ENCODE peak calls at places on chromosomes 5 and 9, in seven cellular contexts. J is esophagus squamous epithelium, S is heart left ventricle, V is stomach, W is K562, D is Peyer's patch, K is HCT116. Q is an unnamed sample.

GRCh38 chr5:149264432-149265069 is 7.1 kb upstream of the AFAP1L1 start:
- DNase-seq in J (no peak), S (no peak), V (peak), W (peak), D (no peak), K (peak), Q (no peak)

GRCh38 chr5:128273736-128274135 is 190.2 kb downstream of the SLC12A2 start:
- DNase-seq in J (no peak), S (no peak), V (no peak), W (no peak), D (no peak), K (no peak), Q (no peak)

GRCh38 chr9:128927731-128928411 is 7.1 kb downstream of the PHYHD1 start:
- DNase-seq in J (no peak), S (no peak), V (peak), W (peak), D (peak), K (peak), Q (no peak)

GRCh38 chr5:109936091-109936490 is 246.4 kb downstream of the MAN2A1 start:
- DNase-seq in J (no peak), S (no peak), V (no peak), W (no peak), D (no peak), K (no peak), Q (no peak)

GRCh38 chr5:143638654-143639053 is 173.3 kb upstream of the HMHB1 start:
- DNase-seq in J (no peak), S (no peak), V (no peak), W (no peak), D (no peak), K (no peak), Q (no peak)

GRCh38 chr5:2660305-2660704 is 91.2 kb downstream of the IRX2 start:
- DNase-seq in J (no peak), S (no peak), V (no peak), W (no peak), D (no peak), K (no peak), Q (no peak)

GRCh38 chr9:131704195-131704983 is 35.5 kb downstream of the RAPGEF1 start:
- DNase-seq in J (no peak), S (no peak), V (no peak), W (no peak), D (no peak), K (no peak), Q (no peak)

GRCh38 chr5:94314507-94315170 is 303.8 kb downstream of the KIAA0825 start:
- DNase-seq in J (no peak), S (no peak), V (no peak), W (peak), D (no peak), K (no peak), Q (no peak)

GRCh38 chr5:32711693-32712462 is 757 bp downstream of the NPR3 start:
- DNase-seq in J (no peak), S (peak), V (no peak), W (no peak), D (no peak), K (no peak), Q (no peak)

GRCh38 chr9:83511051-83511450 is 27.1 kb downstream of the FRMD3 start:
- DNase-seq in J (no peak), S (no peak), V (no peak), W (no peak), D (no peak), K (no peak), Q (no peak)

GRCh38 chr5:77486344-77486962 is 5.7 kb downstream of the WDR41 start:
- DNase-seq in J (no peak), S (no peak), V (no peak), W (no peak), D (no peak), K (no peak), Q (no peak)

GRCh38 chr9:93573204-93573828 is 3.1 kb upstream of the PHF2 start:
- DNase-seq in J (no peak), S (no peak), V (no peak), W (no peak), D (no peak), K (no peak), Q (no peak)

GRCh38 chr9:9229269-9229668 is 1383.5 kb downstream of the PTPRD start:
- DNase-seq in J (no peak), S (no peak), V (no peak), W (no peak), D (no peak), K (no peak), Q (no peak)

GRCh38 chr5:38922199-38922598 is 76.4 kb downstream of the OSMR start:
- DNase-seq in J (no peak), S (no peak), V (peak), W (peak), D (no peak), K (peak), Q (peak)

GRCh38 chr5:8981016-8981415 is 564.9 kb downstream of the SEMA5A start:
- DNase-seq in J (no peak), S (no peak), V (no peak), W (no peak), D (no peak), K (no peak), Q (no peak)

GRCh38 chr9:69176446-69177135 is 2.5 kb downstream of the TJP2 start:
- DNase-seq in J (no peak), S (no peak), V (no peak), W (no peak), D (no peak), K (no peak), Q (peak)

GRCh38 chr5:166356096-166356495 is 1935.3 kb upstream of the WWC1 start:
- DNase-seq in J (no peak), S (no peak), V (no peak), W (no peak), D (no peak), K (no peak), Q (no peak)

GRCh38 chr9:82488319-82488701 is 499.7 kb downstream of the SPATA31D1 start:
- DNase-seq in J (no peak), S (peak), V (peak), W (no peak), D (no peak), K (no peak), Q (peak)

GRCh38 chr9:91917436-91917835 is 32.6 kb downstream of the ROR2 start:
- DNase-seq in J (no peak), S (no peak), V (peak), W (no peak), D (no peak), K (no peak), Q (no peak)

GRCh38 chr9:112774006-112774996 is 23.7 kb downstream of the SNX30 start:
- DNase-seq in J (no peak), S (no peak), V (no peak), W (no peak), D (no peak), K (no peak), Q (no peak)

GRCh38 chr9:15743512-15743911 is 190.7 kb downstream of the CCDC171 start:
- DNase-seq in J (no peak), S (no peak), V (no peak), W (no peak), D (no peak), K (no peak), Q (no peak)

GRCh38 chr5:54049144-54049543 is 261.2 kb downstream of the ARL15 start:
- DNase-seq in J (no peak), S (no peak), V (no peak), W (no peak), D (no peak), K (no peak), Q (no peak)

GRCh38 chr5:178551059-178551458 is 39.1 kb downstream of the COL23A1 start:
- DNase-seq in J (no peak), S (no peak), V (no peak), W (peak), D (no peak), K (peak), Q (no peak)

GRCh38 chr5:98415663-98416062 is 357.8 kb upstream of the RGMB start:
- DNase-seq in J (no peak), S (no peak), V (no peak), W (no peak), D (no peak), K (no peak), Q (no peak)

GRCh38 chr9:24479696-24480095 is 66.0 kb downstream of the IZUMO3 start:
- DNase-seq in J (no peak), S (no peak), V (no peak), W (no peak), D (no peak), K (no peak), Q (no peak)

GRCh38 chr5:164191240-164191639 is 685.8 kb downstream of the MAT2B start:
- DNase-seq in J (no peak), S (peak), V (peak), W (no peak), D (no peak), K (no peak), Q (no peak)

GRCh38 chr5:76406567-76407155 is 3.6 kb downstream of the IQGAP2 start:
- DNase-seq in J (no peak), S (no peak), V (no peak), W (no peak), D (no peak), K (no peak), Q (no peak)

GRCh38 chr5:1081519-1081918 is 30.3 kb downstream of the SLC12A7 start:
- DNase-seq in J (no peak), S (no peak), V (no peak), W (no peak), D (no peak), K (no peak), Q (no peak)

GRCh38 chr5:154165886-154166285 is 24.6 kb upstream of the GALNT10 start:
- DNase-seq in J (no peak), S (no peak), V (no peak), W (no peak), D (no peak), K (no peak), Q (no peak)

GRCh38 chr5:96807099-96807654 is 568 bp downstream of the ERAP1 start:
- DNase-seq in J (peak), S (peak), V (peak), W (peak), D (peak), K (no peak), Q (peak)
- TF ChIP-seq POLR2A in J (no peak), S (peak), V (no peak), W (no peak), D (no peak), K (no peak), Q (peak)

GRCh38 chr9:109012876-109013677 is at the start of gene CTNNAL1:
- DNase-seq in J (peak), S (peak), V (peak), W (peak), D (peak), K (peak), Q (peak)
- TF ChIP-seq POLR2A in J (no peak), S (peak), V (peak), W (peak), D (peak), K (peak), Q (peak)

DNA sequence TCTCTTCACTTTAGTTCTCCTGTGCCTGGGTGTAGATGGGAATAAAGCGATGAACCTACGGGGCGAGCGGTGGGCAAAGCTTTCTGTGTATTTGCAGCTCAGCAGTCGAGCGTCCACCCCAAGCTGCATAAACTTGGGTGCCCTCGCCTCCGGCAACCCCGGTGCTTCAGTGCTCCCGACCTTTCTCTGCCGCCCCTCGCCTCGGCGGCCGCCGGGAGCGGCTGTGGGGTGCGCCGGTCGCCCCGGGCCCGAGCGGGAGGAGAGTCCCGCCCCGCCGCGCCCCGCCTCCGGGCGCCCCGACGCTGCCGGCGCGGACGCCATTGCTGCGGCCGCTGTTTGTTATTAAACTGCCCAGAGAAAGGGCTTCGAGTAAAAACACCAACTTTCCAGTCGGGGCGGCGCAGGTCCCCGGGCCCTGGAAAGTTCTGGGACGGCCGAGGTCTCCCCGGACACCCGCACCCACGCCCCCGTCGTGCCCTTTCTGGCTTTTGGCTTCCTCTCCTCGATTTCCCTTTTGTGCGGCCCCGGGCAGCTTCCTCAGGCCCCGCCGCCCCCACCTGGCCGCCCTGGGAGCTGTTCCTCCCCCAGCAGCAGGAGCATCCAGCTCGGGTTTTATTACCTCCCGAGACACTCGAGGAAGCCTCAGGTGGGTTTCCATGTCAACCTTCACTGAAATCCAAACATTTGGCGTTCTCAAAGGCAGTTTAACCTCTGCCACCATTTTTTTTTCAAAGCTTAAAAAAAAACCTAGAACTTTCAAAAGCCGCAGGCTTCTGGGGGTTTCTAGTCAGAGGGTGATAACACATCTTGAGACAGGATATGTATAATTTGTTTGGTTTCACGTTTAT is 334.3 kb downstream of the CWC27 start:
- DNase-seq in J (peak), S (peak), V (peak), W (no peak), D (peak), K (no peak), Q (peak)
- TF ChIP-seq POLR2A in J (no peak), S (peak), V (no peak), W (no peak), D (peak), K (no peak), Q (no peak)

GRCh38 chr5:68999181-68999580 is 94.6 kb upstream of the SLC30A5 start:
- DNase-seq in J (no peak), S (no peak), V (no peak), W (no peak), D (no peak), K (no peak), Q (no peak)
- TF ChIP-seq POLR2A in J (no peak), S (no peak), V (no peak), W (no peak), D (no peak), K (no peak), Q (no peak)

DNA sequence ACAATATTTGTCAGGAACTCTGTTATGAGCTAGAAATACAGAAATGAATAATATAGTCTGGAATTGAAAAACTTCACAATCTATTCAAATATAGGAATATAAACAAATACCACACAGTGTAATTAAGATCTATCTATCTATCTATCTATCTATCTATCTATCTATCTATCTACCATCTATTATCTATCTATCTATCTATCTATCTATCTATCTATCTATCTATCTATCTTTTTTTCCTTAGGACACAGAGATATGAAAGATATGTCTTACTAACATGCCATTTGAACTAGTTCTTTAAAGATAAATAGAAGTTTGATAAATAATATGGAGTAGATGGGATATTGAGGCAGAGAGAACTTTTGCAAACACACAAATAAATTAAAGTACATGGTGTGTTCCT is 357.8 kb downstream of the PARP8 start:
- DNase-seq in J (no peak), S (no peak), V (no peak), W (no peak), D (no peak), K (no peak), Q (no peak)
- TF ChIP-seq POLR2A in J (no peak), S (no peak), V (no peak), W (no peak), D (no peak), K (no peak), Q (no peak)

GRCh38 chr9:109317979-109318671 is 2.7 kb downstream of the EPB41L4B start:
- DNase-seq in J (no peak), S (no peak), V (no peak), W (no peak), D (no peak), K (no peak), Q (no peak)

GRCh38 chr9:109320338-109320733 is 523 bp downstream of the EPB41L4B start:
- DNase-seq in J (no peak), S (no peak), V (no peak), W (peak), D (no peak), K (no peak), Q (no peak)

GRCh38 chr9:109317311-109317978 is 3.4 kb downstream of the EPB41L4B start:
- DNase-seq in J (no peak), S (no peak), V (no peak), W (no peak), D (no peak), K (no peak), Q (no peak)

GRCh38 chr9:109319631-109320233 is 1.1 kb downstream of the EPB41L4B start:
- DNase-seq in J (no peak), S (no peak), V (peak), W (no peak), D (no peak), K (no peak), Q (no peak)

GRCh38 chr9:109319072-109319630 is 1.7 kb downstream of the EPB41L4B start:
- DNase-seq in J (no peak), S (no peak), V (peak), W (no peak), D (no peak), K (no peak), Q (no peak)
- TF ChIP-seq POLR2A in J (no peak), S (no peak), V (no peak), W (no peak), D (peak), K (no peak), Q (no peak)

DNA sequence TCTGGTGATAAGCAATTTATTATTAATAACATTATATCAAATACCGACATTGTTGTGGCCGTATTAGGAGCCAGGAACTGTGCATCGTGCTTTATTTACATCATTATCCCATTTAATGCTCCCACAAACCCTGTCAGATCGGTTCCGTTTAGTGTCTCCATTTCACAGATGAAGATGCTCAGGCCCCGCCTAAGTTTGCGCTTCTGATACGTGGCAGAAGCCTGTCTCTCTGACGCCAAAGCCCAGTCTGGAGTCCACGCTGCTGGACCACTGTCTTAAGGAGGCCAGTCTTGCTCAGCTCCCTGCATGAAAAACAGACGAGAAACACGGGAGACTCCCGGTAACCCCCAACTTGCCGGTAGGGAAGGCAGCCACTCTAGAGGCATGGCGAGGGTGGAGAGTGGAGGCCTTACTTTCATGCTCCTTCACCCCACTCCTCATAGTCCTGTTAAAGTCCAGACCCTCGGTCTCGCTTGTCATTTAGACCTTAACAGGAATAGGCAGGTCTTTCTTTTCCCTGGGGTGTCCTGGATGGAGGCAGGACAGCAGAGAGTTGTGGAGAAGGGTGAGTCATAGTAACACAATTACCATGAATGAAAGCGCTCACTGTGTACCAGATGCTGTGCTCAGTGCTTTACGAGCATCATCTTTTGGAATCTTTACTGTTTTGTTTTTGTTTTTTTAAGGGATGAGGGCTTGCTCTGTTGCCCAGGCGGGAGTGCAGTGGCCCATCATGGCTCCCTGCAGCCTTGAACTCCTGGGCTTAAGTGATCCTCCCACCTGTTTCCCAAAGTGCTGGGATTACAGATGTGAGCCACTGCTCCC is 872 bp downstream of the TXNDC15 start:
- DNase-seq in J (no peak), S (peak), V (peak), W (peak), D (peak), K (no peak), Q (peak)
- TF ChIP-seq POLR2A in J (no peak), S (no peak), V (no peak), W (no peak), D (no peak), K (no peak), Q (peak)